ENCODE peak calls at places on chromosomes 7 and 10, in four cellular contexts. One of them, this sample, is unnamed.

GRCh38 chr7:103447073-103447960 is 1.3 kb upstream of the SLC26A5 start:
- DNase-seq in MCF 10A: peak; percentile 65
- DNase-seq in GM12892: peak; percentile 27
- DNase-seq in OCI-M1: peak; percentile 62
- DNase-seq in this sample: peak; percentile 68

GRCh38 chr7:150400779-150401423 is 21.8 kb downstream of the ZNF775 start:
- DNase-seq in MCF 10A: no peak
- DNase-seq in GM12892: no peak
- DNase-seq in OCI-M1: no peak
- DNase-seq in this sample: no peak

GRCh38 chr7:151249034-151249731 is 689 bp upstream of the SMARCD3 start:
- DNase-seq in MCF 10A: peak; percentile 52
- DNase-seq in GM12892: no peak
- DNase-seq in OCI-M1: peak; percentile 65
- DNase-seq in this sample: peak; percentile 81

GRCh38 chr7:42068554-42069280 is 168.3 kb downstream of the GLI3 start:
- DNase-seq in MCF 10A: no peak
- DNase-seq in GM12892: no peak
- DNase-seq in OCI-M1: no peak
- DNase-seq in this sample: no peak

GRCh38 chr7:92133737-92134270 is 473 bp downstream of the CYP51A1 start:
- DNase-seq in MCF 10A: peak; percentile 59
- DNase-seq in GM12892: peak; percentile 32
- DNase-seq in OCI-M1: peak; percentile 100
- DNase-seq in this sample: peak; percentile 81

GRCh38 chr7:102434039-102434481 is 685 bp downstream of the ORAI2 start:
- DNase-seq in MCF 10A: no peak
- DNase-seq in GM12892: no peak
- DNase-seq in OCI-M1: no peak
- DNase-seq in this sample: no peak

GRCh38 chr10:69751216-69751615 is 50.5 kb upstream of the COL13A1 start:
- DNase-seq in MCF 10A: no peak
- DNase-seq in GM12892: no peak
- DNase-seq in OCI-M1: no peak
- DNase-seq in this sample: no peak

GRCh38 chr7:137354361-137354760 is 10.8 kb upstream of the PTN start:
- DNase-seq in MCF 10A: peak; percentile 16
- DNase-seq in GM12892: no peak
- DNase-seq in OCI-M1: no peak
- DNase-seq in this sample: no peak

GRCh38 chr7:16261654-16262053 is 159.7 kb downstream of the CRPPA start:
- DNase-seq in MCF 10A: no peak
- DNase-seq in GM12892: no peak
- DNase-seq in OCI-M1: peak; percentile 40
- DNase-seq in this sample: no peak

GRCh38 chr10:105041956-105042355 is 400.9 kb downstream of the SORCS3 start:
- DNase-seq in MCF 10A: peak; percentile 87
- DNase-seq in GM12892: no peak
- DNase-seq in OCI-M1: no peak
- DNase-seq in this sample: no peak

GRCh38 chr10:20855398-20856038 is 41.6 kb downstream of the NEBL start:
- DNase-seq in MCF 10A: peak; percentile 54
- DNase-seq in GM12892: no peak
- DNase-seq in OCI-M1: peak; percentile 66
- DNase-seq in this sample: peak; percentile 28

GRCh38 chr7:42236266-42237161 is 495 bp downstream of the GLI3 start:
- DNase-seq in MCF 10A: peak; percentile 60
- DNase-seq in GM12892: no peak
- DNase-seq in OCI-M1: no peak
- DNase-seq in this sample: no peak

GRCh38 chr7:36951257-36951697 is 227.0 kb upstream of the AOAH start:
- DNase-seq in MCF 10A: no peak
- DNase-seq in GM12892: no peak
- DNase-seq in OCI-M1: no peak
- DNase-seq in this sample: peak; percentile 41

GRCh38 chr7:149701495-149702240 is 71.7 kb downstream of the ZNF467 start:
- DNase-seq in MCF 10A: no peak
- DNase-seq in GM12892: no peak
- DNase-seq in OCI-M1: no peak
- DNase-seq in this sample: no peak

GRCh38 chr10:125201108-125201524 is 40.8 kb upstream of the CTBP2 start:
- DNase-seq in MCF 10A: peak; percentile 79
- DNase-seq in GM12892: peak; percentile 34
- DNase-seq in OCI-M1: peak; percentile 40
- DNase-seq in this sample: peak; percentile 23

GRCh38 chr10:131849591-131850489 is 51.0 kb upstream of the PPP2R2D start:
- DNase-seq in MCF 10A: no peak
- DNase-seq in GM12892: no peak
- DNase-seq in OCI-M1: no peak
- DNase-seq in this sample: no peak

GRCh38 chr7:131244259-131244852 is 83.3 kb upstream of the MKLN1 start:
- DNase-seq in MCF 10A: peak; percentile 90
- DNase-seq in GM12892: no peak
- DNase-seq in OCI-M1: no peak
- DNase-seq in this sample: peak; percentile 54

GRCh38 chr7:6705959-6706665 is 635 bp downstream of the ZNF12 start:
- DNase-seq in MCF 10A: peak; percentile 13
- DNase-seq in GM12892: no peak
- DNase-seq in OCI-M1: peak; percentile 33
- DNase-seq in this sample: peak; percentile 74

GRCh38 chr7:92609921-92610518 is 19.8 kb upstream of the FAM133B start:
- DNase-seq in MCF 10A: peak; percentile 36
- DNase-seq in GM12892: no peak
- DNase-seq in OCI-M1: peak; percentile 98
- DNase-seq in this sample: peak; percentile 47

GRCh38 chr10:45466784-45467183 is 92.8 kb downstream of the ALOX5 start:
- DNase-seq in MCF 10A: no peak
- DNase-seq in GM12892: no peak
- DNase-seq in OCI-M1: no peak
- DNase-seq in this sample: no peak

GRCh38 chr10:116952729-116953128 is 52.3 kb downstream of the SHTN1 start:
- DNase-seq in MCF 10A: no peak
- DNase-seq in GM12892: no peak
- DNase-seq in OCI-M1: no peak
- DNase-seq in this sample: peak; percentile 4

GRCh38 chr7:46126901-46127300 is 205.8 kb upstream of the IGFBP3 start:
- DNase-seq in MCF 10A: no peak
- DNase-seq in GM12892: no peak
- DNase-seq in OCI-M1: no peak
- DNase-seq in this sample: no peak

GRCh38 chr7:39683216-39683845 is 60.0 kb downstream of the RALA start:
- DNase-seq in MCF 10A: no peak
- DNase-seq in GM12892: no peak
- DNase-seq in OCI-M1: no peak
- DNase-seq in this sample: no peak

GRCh38 chr10:29648114-29648982 is 13.6 kb upstream of the SVIL start:
- DNase-seq in MCF 10A: no peak
- DNase-seq in GM12892: no peak
- DNase-seq in OCI-M1: peak; percentile 24
- DNase-seq in this sample: no peak

GRCh38 chr10:116000151-116000550 is 272.9 kb downstream of the GFRA1 start:
- DNase-seq in MCF 10A: no peak
- DNase-seq in GM12892: no peak
- DNase-seq in OCI-M1: no peak
- DNase-seq in this sample: no peak